ENCODE peak calls at places on chromosomes 13 and 19, in six cellular contexts. R, L, G, B, Z and M are unnamed samples.

GRCh38 chr19:17931532-17932191 is 1.2 kb upstream of the CCDC124 start:
- DNase-seq in L (peak; percentile 89), R (no peak), B (no peak), Z (no peak), G (peak; percentile 65), M (no peak)

GRCh38 chr19:33441277-33441699 is 67.8 kb downstream of the CEBPG start:
- DNase-seq in Z (no peak), B (no peak), R (no peak), G (no peak), L (no peak), M (no peak)

GRCh38 chr13:73898276-73898675 is 235.9 kb downstream of the KLF12 start:
- DNase-seq in R (no peak), Z (no peak), L (no peak), B (no peak), G (no peak), M (no peak)

GRCh38 chr19:55433292-55433691 is 9.8 kb downstream of the SHISA7 start:
- DNase-seq in R (no peak), L (no peak), G (no peak), Z (no peak), B (no peak), M (no peak)

GRCh38 chr13:38417727-38418126 is 68.1 kb downstream of the UFM1 start:
- DNase-seq in R (no peak), L (peak; percentile 55), G (no peak), B (no peak), Z (no peak), M (no peak)

GRCh38 chr13:95455782-95456181 is 96.7 kb upstream of the CLDN10 start:
- DNase-seq in Z (no peak), L (no peak), B (no peak), R (no peak), G (no peak), M (no peak)

GRCh38 chr13:112638157-112638750 is 50.3 kb upstream of the TUBGCP3 start:
- DNase-seq in R (no peak), L (no peak), B (no peak), G (no peak), Z (no peak), M (no peak)

GRCh38 chr13:93637852-93638251 is 411.2 kb downstream of the GPC6 start:
- DNase-seq in L (no peak), Z (no peak), B (no peak), R (no peak), G (no peak), M (no peak)